ENCODE peak calls at places on chromosomes 16 and 17, in eight cellular contexts. One of them, this sample, is unnamed.
A peak's percentile ranks its signal among the peaks of the same experiment; 100 is the strongest.

GRCh38 chr17:70271200-70271599 is 101.9 kb downstream of the KCNJ2 start:
- DNase-seq in body of pancreas: no peak
- DNase-seq in cardiac fibroblast: no peak
- DNase-seq in GM23338: no peak
- DNase-seq in BJ: no peak
- DNase-seq in ovary: no peak
- DNase-seq in osteocyte: no peak
- DNase-seq in endothelial cell: no peak
- DNase-seq in this sample: no peak

GRCh38 chr16:17017442-17017841 is 453.3 kb downstream of the XYLT1 start:
- DNase-seq in body of pancreas: no peak
- DNase-seq in cardiac fibroblast: no peak
- DNase-seq in GM23338: no peak
- DNase-seq in BJ: no peak
- DNase-seq in ovary: no peak
- DNase-seq in osteocyte: no peak
- DNase-seq in endothelial cell: no peak
- DNase-seq in this sample: no peak

GRCh38 chr17:77708049-77708448 is 250.5 kb upstream of the TNRC6C start:
- DNase-seq in body of pancreas: no peak
- DNase-seq in cardiac fibroblast: no peak
- DNase-seq in GM23338: no peak
- DNase-seq in BJ: no peak
- DNase-seq in ovary: no peak
- DNase-seq in osteocyte: peak; percentile 51
- DNase-seq in endothelial cell: no peak
- DNase-seq in this sample: no peak

GRCh38 chr17:6910987-6911603 is 79.6 kb upstream of the TEKT1 start:
- DNase-seq in body of pancreas: no peak
- DNase-seq in cardiac fibroblast: peak; percentile 69
- DNase-seq in GM23338: peak; percentile 82
- DNase-seq in BJ: no peak
- DNase-seq in ovary: no peak
- DNase-seq in osteocyte: no peak
- DNase-seq in endothelial cell: no peak
- DNase-seq in this sample: no peak

GRCh38 chr16:81626181-81626674 is 152.9 kb upstream of the PLCG2 start:
- DNase-seq in body of pancreas: no peak
- DNase-seq in cardiac fibroblast: peak; percentile 33
- DNase-seq in GM23338: no peak
- DNase-seq in BJ: no peak
- DNase-seq in ovary: no peak
- DNase-seq in osteocyte: no peak
- DNase-seq in endothelial cell: no peak
- DNase-seq in this sample: no peak

GRCh38 chr17:78577296-78577695 is at the start of gene DNAH17:
- DNase-seq in body of pancreas: no peak
- DNase-seq in cardiac fibroblast: no peak
- DNase-seq in GM23338: no peak
- DNase-seq in BJ: no peak
- DNase-seq in ovary: no peak
- DNase-seq in osteocyte: no peak
- DNase-seq in endothelial cell: no peak
- DNase-seq in this sample: no peak

GRCh38 chr17:78205124-78205775 is 8.8 kb upstream of the BIRC5 start:
- DNase-seq in body of pancreas: no peak
- DNase-seq in cardiac fibroblast: no peak
- DNase-seq in GM23338: no peak
- DNase-seq in BJ: no peak
- DNase-seq in ovary: no peak
- DNase-seq in osteocyte: no peak
- DNase-seq in endothelial cell: no peak
- DNase-seq in this sample: no peak

GRCh38 chr17:80034977-80035686 is 540 bp downstream of the TBC1D16 start:
- DNase-seq in body of pancreas: peak; percentile 36
- DNase-seq in cardiac fibroblast: peak; percentile 45
- DNase-seq in GM23338: peak; percentile 70
- DNase-seq in BJ: no peak
- DNase-seq in ovary: peak; percentile 29
- DNase-seq in osteocyte: no peak
- DNase-seq in endothelial cell: peak; percentile 39
- DNase-seq in this sample: no peak

GRCh38 chr17:223723-224471 is 42.4 kb upstream of the DOC2B start:
- DNase-seq in body of pancreas: no peak
- DNase-seq in cardiac fibroblast: no peak
- DNase-seq in GM23338: no peak
- DNase-seq in BJ: no peak
- DNase-seq in ovary: no peak
- DNase-seq in osteocyte: no peak
- DNase-seq in endothelial cell: no peak
- DNase-seq in this sample: peak; percentile 62

GRCh38 chr17:18278867-18279266 is 18.4 kb downstream of the MIEF2 start:
- DNase-seq in body of pancreas: no peak
- DNase-seq in cardiac fibroblast: peak; percentile 52
- DNase-seq in GM23338: no peak
- DNase-seq in BJ: no peak
- DNase-seq in ovary: no peak
- DNase-seq in osteocyte: no peak
- DNase-seq in endothelial cell: no peak
- DNase-seq in this sample: no peak

GRCh38 chr16:2296662-2297505 is 29.0 kb upstream of the RNPS1 start:
- DNase-seq in body of pancreas: peak; percentile 49
- DNase-seq in cardiac fibroblast: peak; percentile 53
- DNase-seq in GM23338: peak; percentile 74
- DNase-seq in BJ: no peak
- DNase-seq in ovary: peak; percentile 49
- DNase-seq in osteocyte: no peak
- DNase-seq in endothelial cell: no peak
- DNase-seq in this sample: no peak

GRCh38 chr16:66928702-66929388 is 3.5 kb upstream of the RRAD start:
- DNase-seq in body of pancreas: no peak
- DNase-seq in cardiac fibroblast: peak; percentile 46
- DNase-seq in GM23338: peak; percentile 88
- DNase-seq in BJ: no peak
- DNase-seq in ovary: no peak
- DNase-seq in osteocyte: no peak
- DNase-seq in endothelial cell: no peak
- DNase-seq in this sample: no peak

GRCh38 chr17:44353656-44354331 is 8.7 kb downstream of the GRN start:
- DNase-seq in body of pancreas: peak; percentile 23
- DNase-seq in cardiac fibroblast: peak; percentile 11
- DNase-seq in GM23338: peak; percentile 64
- DNase-seq in BJ: no peak
- DNase-seq in ovary: peak; percentile 46
- DNase-seq in osteocyte: no peak
- DNase-seq in endothelial cell: no peak
- DNase-seq in this sample: no peak

GRCh38 chr16:86343733-86344585 is 166.4 kb upstream of the FOXF1 start:
- DNase-seq in body of pancreas: no peak
- DNase-seq in cardiac fibroblast: peak; percentile 24
- DNase-seq in GM23338: no peak
- DNase-seq in BJ: no peak
- DNase-seq in ovary: no peak
- DNase-seq in osteocyte: no peak
- DNase-seq in endothelial cell: no peak
- DNase-seq in this sample: peak; percentile 86

GRCh38 chr16:12907670-12908233 is 6.4 kb downstream of the SHISA9 start:
- DNase-seq in body of pancreas: no peak
- DNase-seq in cardiac fibroblast: no peak
- DNase-seq in GM23338: peak; percentile 79
- DNase-seq in BJ: no peak
- DNase-seq in ovary: no peak
- DNase-seq in osteocyte: no peak
- DNase-seq in endothelial cell: no peak
- DNase-seq in this sample: no peak

GRCh38 chr17:44898768-44899073 is 524 bp downstream of the EFTUD2 start:
- DNase-seq in body of pancreas: peak; percentile 51
- DNase-seq in cardiac fibroblast: no peak
- DNase-seq in GM23338: peak; percentile 61
- DNase-seq in BJ: no peak
- DNase-seq in ovary: no peak
- DNase-seq in osteocyte: no peak
- DNase-seq in endothelial cell: no peak
- DNase-seq in this sample: no peak

DNA sequence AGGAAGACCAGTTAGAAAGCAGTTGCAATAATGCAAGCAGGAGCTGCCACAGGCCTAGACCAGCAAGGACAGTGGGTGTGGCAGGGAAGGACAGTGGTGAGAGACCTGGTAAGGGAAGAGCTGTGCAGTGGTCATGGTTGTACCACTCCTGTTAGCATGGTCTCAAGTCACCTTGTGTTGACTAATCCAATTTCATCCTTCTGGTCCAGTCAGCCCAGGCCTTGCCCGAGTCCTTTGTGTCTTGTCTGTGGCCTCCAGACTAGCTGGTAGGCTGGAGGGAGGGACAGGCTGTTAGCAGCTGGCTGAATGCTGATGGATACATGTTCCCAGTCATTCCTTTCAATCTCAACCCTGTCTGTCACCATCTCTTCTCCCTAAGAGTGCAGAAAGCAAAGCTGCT is 54.1 kb upstream of the BRD7 start:
- DNase-seq in body of pancreas: no peak
- DNase-seq in cardiac fibroblast: no peak
- DNase-seq in GM23338: no peak
- DNase-seq in BJ: no peak
- DNase-seq in ovary: no peak
- DNase-seq in osteocyte: peak; percentile 59
- DNase-seq in endothelial cell: no peak
- DNase-seq in this sample: no peak
- TF ChIP-seq CTCF in body of pancreas: no peak
- TF ChIP-seq CTCF in cardiac fibroblast: no peak
- TF ChIP-seq CTCF in GM23338: no peak
- TF ChIP-seq CTCF in BJ: no peak
- TF ChIP-seq CTCF in ovary: no peak
- TF ChIP-seq CTCF in osteocyte: no peak
- TF ChIP-seq CTCF in endothelial cell: no peak
- TF ChIP-seq CTCF in this sample: no peak

DNA sequence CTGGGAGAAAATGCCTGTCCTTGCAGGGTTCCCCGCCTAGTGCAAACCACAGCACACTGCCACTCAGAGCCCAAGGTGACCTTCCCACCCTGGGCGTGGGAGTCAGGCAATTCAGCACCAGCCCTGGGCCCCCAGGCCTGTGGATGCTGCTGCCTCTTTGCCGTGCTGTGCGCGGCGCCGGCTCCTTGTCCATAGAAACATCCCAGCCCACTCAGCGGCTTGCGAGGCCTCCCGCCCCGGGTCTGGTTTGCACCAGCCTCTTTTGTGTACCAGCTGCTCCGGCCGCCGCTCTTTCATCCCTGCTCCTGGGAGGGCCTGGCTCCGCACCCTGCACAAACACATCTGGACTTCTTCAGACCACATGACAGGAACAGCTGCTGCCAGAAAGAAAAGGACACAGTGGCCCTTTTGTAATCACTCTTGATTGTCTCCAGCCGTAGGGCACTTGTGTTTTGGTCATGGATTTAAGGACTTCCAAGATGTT is 75.4 kb upstream of the SDK2 start:
- DNase-seq in body of pancreas: peak; percentile 12
- DNase-seq in cardiac fibroblast: no peak
- DNase-seq in GM23338: peak; percentile 24
- DNase-seq in BJ: no peak
- DNase-seq in ovary: no peak
- DNase-seq in osteocyte: no peak
- DNase-seq in endothelial cell: no peak
- DNase-seq in this sample: peak; percentile 80
- TF ChIP-seq CTCF in body of pancreas: no peak
- TF ChIP-seq CTCF in cardiac fibroblast: no peak
- TF ChIP-seq CTCF in GM23338: no peak
- TF ChIP-seq CTCF in BJ: no peak
- TF ChIP-seq CTCF in ovary: no peak
- TF ChIP-seq CTCF in osteocyte: no peak
- TF ChIP-seq CTCF in endothelial cell: no peak
- TF ChIP-seq CTCF in this sample: no peak

GRCh38 chr16:11437069-11437468 is 91.8 kb downstream of the RMI2 start:
- DNase-seq in body of pancreas: no peak
- DNase-seq in cardiac fibroblast: no peak
- DNase-seq in GM23338: no peak
- DNase-seq in BJ: no peak
- DNase-seq in ovary: no peak
- DNase-seq in osteocyte: no peak
- DNase-seq in endothelial cell: no peak
- DNase-seq in this sample: no peak

GRCh38 chr16:11435576-11435975 is 90.3 kb downstream of the RMI2 start:
- DNase-seq in body of pancreas: no peak
- DNase-seq in cardiac fibroblast: no peak
- DNase-seq in GM23338: no peak
- DNase-seq in BJ: no peak
- DNase-seq in ovary: no peak
- DNase-seq in osteocyte: no peak
- DNase-seq in endothelial cell: no peak
- DNase-seq in this sample: no peak

GRCh38 chr16:11440657-11441012 is 95.4 kb downstream of the RMI2 start:
- DNase-seq in body of pancreas: no peak
- DNase-seq in cardiac fibroblast: no peak
- DNase-seq in GM23338: no peak
- DNase-seq in BJ: no peak
- DNase-seq in ovary: no peak
- DNase-seq in osteocyte: no peak
- DNase-seq in endothelial cell: no peak
- DNase-seq in this sample: no peak

GRCh38 chr16:11439790-11440656 is 94.8 kb downstream of the RMI2 start:
- DNase-seq in body of pancreas: no peak
- DNase-seq in cardiac fibroblast: no peak
- DNase-seq in GM23338: peak; percentile 59
- DNase-seq in BJ: no peak
- DNase-seq in ovary: no peak
- DNase-seq in osteocyte: no peak
- DNase-seq in endothelial cell: no peak
- DNase-seq in this sample: no peak

DNA sequence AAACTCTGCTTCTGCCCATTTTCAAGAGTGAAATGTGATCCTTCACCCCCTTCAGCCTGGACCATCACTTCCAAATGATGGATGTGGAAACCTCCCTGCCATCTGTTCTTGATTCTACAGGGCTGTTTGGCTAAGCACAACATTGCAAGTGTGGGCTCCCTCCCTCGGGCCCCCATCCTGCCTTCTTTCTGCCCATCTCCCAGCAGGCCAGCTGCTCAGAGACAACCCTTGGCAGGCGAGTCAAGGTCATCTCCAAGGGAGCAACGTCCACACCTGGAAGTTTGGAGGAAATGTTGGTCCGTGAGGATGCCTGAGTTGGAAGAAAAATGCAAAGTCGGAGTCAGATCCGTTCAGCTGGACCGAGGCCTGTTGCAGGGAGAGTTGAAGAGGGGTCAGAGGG is 94.0 kb downstream of the RMI2 start:
- DNase-seq in body of pancreas: no peak
- DNase-seq in cardiac fibroblast: no peak
- DNase-seq in GM23338: no peak
- DNase-seq in BJ: no peak
- DNase-seq in ovary: no peak
- DNase-seq in osteocyte: no peak
- DNase-seq in endothelial cell: no peak
- DNase-seq in this sample: no peak
- TF ChIP-seq CTCF in body of pancreas: no peak
- TF ChIP-seq CTCF in cardiac fibroblast: no peak
- TF ChIP-seq CTCF in GM23338: no peak
- TF ChIP-seq CTCF in BJ: no peak
- TF ChIP-seq CTCF in ovary: no peak
- TF ChIP-seq CTCF in osteocyte: no peak
- TF ChIP-seq CTCF in endothelial cell: no peak
- TF ChIP-seq CTCF in this sample: no peak

GRCh38 chr17:50904522-50905459 is 38.6 kb upstream of the TOB1 start:
- DNase-seq in body of pancreas: peak; percentile 89
- DNase-seq in cardiac fibroblast: no peak
- DNase-seq in GM23338: no peak
- DNase-seq in BJ: no peak
- DNase-seq in ovary: peak; percentile 62
- DNase-seq in osteocyte: peak; percentile 88
- DNase-seq in endothelial cell: no peak
- DNase-seq in this sample: peak; percentile 91
- TF ChIP-seq CTCF in body of pancreas: no peak
- TF ChIP-seq CTCF in cardiac fibroblast: no peak
- TF ChIP-seq CTCF in GM23338: no peak
- TF ChIP-seq CTCF in BJ: no peak
- TF ChIP-seq CTCF in ovary: no peak
- TF ChIP-seq CTCF in osteocyte: no peak
- TF ChIP-seq CTCF in endothelial cell: no peak
- TF ChIP-seq CTCF in this sample: no peak